ENCODE peak calls at places on chromosomes 12 and 14, in five cellular contexts. One of them, this sample, is unnamed.

GRCh38 chr12:86698581-86698980 is 442.4 kb upstream of the MGAT4C start:
- DNase-seq in chondrocyte: no peak
- DNase-seq in stimulated activated CD4-positive, alpha-beta T cell treated with anti-CD3 and anti-CD28 coated beads, Interleukin-12 subunit alpha, Interleukin-12 subunit beta, amount 100 ng/mL, for 4 hours: no peak
- DNase-seq in heart right ventricle: no peak
- DNase-seq in activated T-cell treated with anti-CD3 and anti-CD28 coated beads for 24 hours: no peak
- DNase-seq in this sample: peak

GRCh38 chr12:55058082-55058481 is 38.3 kb downstream of the NEUROD4 start:
- DNase-seq in chondrocyte: no peak
- DNase-seq in stimulated activated CD4-positive, alpha-beta T cell treated with anti-CD3 and anti-CD28 coated beads, Interleukin-12 subunit alpha, Interleukin-12 subunit beta, amount 100 ng/mL, for 4 hours: no peak
- DNase-seq in heart right ventricle: no peak
- DNase-seq in activated T-cell treated with anti-CD3 and anti-CD28 coated beads for 24 hours: no peak
- DNase-seq in this sample: no peak

GRCh38 chr12:98123186-98123585 is 392.2 kb upstream of the TMPO start:
- DNase-seq in chondrocyte: no peak
- DNase-seq in stimulated activated CD4-positive, alpha-beta T cell treated with anti-CD3 and anti-CD28 coated beads, Interleukin-12 subunit alpha, Interleukin-12 subunit beta, amount 100 ng/mL, for 4 hours: no peak
- DNase-seq in heart right ventricle: no peak
- DNase-seq in activated T-cell treated with anti-CD3 and anti-CD28 coated beads for 24 hours: no peak
- DNase-seq in this sample: no peak

GRCh38 chr12:6829532-6830220 is 1.5 kb downstream of the P3H3 start:
- DNase-seq in chondrocyte: peak
- DNase-seq in stimulated activated CD4-positive, alpha-beta T cell treated with anti-CD3 and anti-CD28 coated beads, Interleukin-12 subunit alpha, Interleukin-12 subunit beta, amount 100 ng/mL, for 4 hours: no peak
- DNase-seq in heart right ventricle: no peak
- DNase-seq in activated T-cell treated with anti-CD3 and anti-CD28 coated beads for 24 hours: no peak
- DNase-seq in this sample: peak

GRCh38 chr12:32125455-32126084 is 18.9 kb downstream of the BICD1 start:
- DNase-seq in chondrocyte: no peak
- DNase-seq in stimulated activated CD4-positive, alpha-beta T cell treated with anti-CD3 and anti-CD28 coated beads, Interleukin-12 subunit alpha, Interleukin-12 subunit beta, amount 100 ng/mL, for 4 hours: no peak
- DNase-seq in heart right ventricle: no peak
- DNase-seq in activated T-cell treated with anti-CD3 and anti-CD28 coated beads for 24 hours: no peak
- DNase-seq in this sample: no peak

GRCh38 chr14:56118611-56119181 is 485 bp downstream of the PELI2 start:
- DNase-seq in chondrocyte: no peak
- DNase-seq in stimulated activated CD4-positive, alpha-beta T cell treated with anti-CD3 and anti-CD28 coated beads, Interleukin-12 subunit alpha, Interleukin-12 subunit beta, amount 100 ng/mL, for 4 hours: peak
- DNase-seq in heart right ventricle: peak
- DNase-seq in activated T-cell treated with anti-CD3 and anti-CD28 coated beads for 24 hours: no peak
- DNase-seq in this sample: no peak

GRCh38 chr14:71626281-71626835 is 305.9 kb upstream of the RGS6 start:
- DNase-seq in chondrocyte: no peak
- DNase-seq in stimulated activated CD4-positive, alpha-beta T cell treated with anti-CD3 and anti-CD28 coated beads, Interleukin-12 subunit alpha, Interleukin-12 subunit beta, amount 100 ng/mL, for 4 hours: no peak
- DNase-seq in heart right ventricle: no peak
- DNase-seq in activated T-cell treated with anti-CD3 and anti-CD28 coated beads for 24 hours: no peak
- DNase-seq in this sample: peak

GRCh38 chr12:92442782-92443181 is 260.0 kb upstream of the PLEKHG7 start:
- DNase-seq in chondrocyte: no peak
- DNase-seq in stimulated activated CD4-positive, alpha-beta T cell treated with anti-CD3 and anti-CD28 coated beads, Interleukin-12 subunit alpha, Interleukin-12 subunit beta, amount 100 ng/mL, for 4 hours: no peak
- DNase-seq in heart right ventricle: no peak
- DNase-seq in activated T-cell treated with anti-CD3 and anti-CD28 coated beads for 24 hours: no peak
- DNase-seq in this sample: no peak

GRCh38 chr14:102316048-102316745 is 3.3 kb upstream of the ZNF839 start:
- DNase-seq in chondrocyte: no peak
- DNase-seq in stimulated activated CD4-positive, alpha-beta T cell treated with anti-CD3 and anti-CD28 coated beads, Interleukin-12 subunit alpha, Interleukin-12 subunit beta, amount 100 ng/mL, for 4 hours: peak
- DNase-seq in heart right ventricle: no peak
- DNase-seq in activated T-cell treated with anti-CD3 and anti-CD28 coated beads for 24 hours: no peak
- DNase-seq in this sample: no peak

GRCh38 chr14:67680121-67680602 is 5.7 kb upstream of the VTI1B start:
- DNase-seq in chondrocyte: no peak
- DNase-seq in stimulated activated CD4-positive, alpha-beta T cell treated with anti-CD3 and anti-CD28 coated beads, Interleukin-12 subunit alpha, Interleukin-12 subunit beta, amount 100 ng/mL, for 4 hours: no peak
- DNase-seq in heart right ventricle: no peak
- DNase-seq in activated T-cell treated with anti-CD3 and anti-CD28 coated beads for 24 hours: no peak
- DNase-seq in this sample: peak